ENCODE peak calls at places on chromosomes 4 and X, in seven cellular contexts. K, A, T, B, Z, H and D are unnamed samples.

GRCh38 chrX:103124284-103124683 is 31.3 kb upstream of the NXF3 start:
- DNase-seq in Z (no peak), T (no peak), H (no peak), K (no peak), B (no peak), A (no peak), D (no peak)

GRCh38 chrX:72054776-72055495 is 76.8 kb downstream of the RTL5 start:
- DNase-seq in T (no peak), B (no peak), H (no peak), A (no peak), K (no peak), Z (no peak), D (no peak)

GRCh38 chr4:5751918-5752802 is 41.2 kb downstream of the EVC start:
- DNase-seq in Z (no peak), H (no peak), A (no peak), B (no peak), T (no peak), K (no peak), D (no peak)

GRCh38 chrX:44906041-44906440 is 33.1 kb downstream of the KDM6A start:
- DNase-seq in A (no peak), T (no peak), H (no peak), Z (no peak), B (no peak), K (no peak), D (no peak)

GRCh38 chrX:30889147-30890125 is at the start of gene TAB3:
- DNase-seq in T (peak), A (peak), B (peak), K (peak), Z (peak), H (peak), D (peak)

GRCh38 chr4:8732681-8733243 is 138.9 kb downstream of the HMX1 start:
- DNase-seq in A (no peak), Z (no peak), B (no peak), T (peak), H (no peak), K (no peak), D (no peak)

GRCh38 chr4:110704748-110705439 is 82.0 kb upstream of the PITX2 start:
- DNase-seq in H (no peak), T (no peak), K (peak), B (no peak), Z (no peak), A (no peak), D (no peak)

GRCh38 chrX:111338095-111338698 is 67.9 kb upstream of the CAPN6 start:
- DNase-seq in T (no peak), Z (no peak), K (no peak), B (peak), A (no peak), H (no peak), D (no peak)

GRCh38 chrX:55006827-55007621 is 6.9 kb downstream of the APEX2 start:
- DNase-seq in H (no peak), B (no peak), Z (no peak), K (no peak), A (no peak), T (no peak), D (no peak)

GRCh38 chr4:54746228-54746627 is 88.5 kb downstream of the KIT start:
- DNase-seq in A (no peak), H (no peak), T (no peak), K (peak), Z (no peak), B (no peak), D (no peak)

GRCh38 chr4:121139533-121140222 is 24.4 kb downstream of the TNIP3 start:
- DNase-seq in A (no peak), K (no peak), T (no peak), H (peak), B (no peak), Z (no peak), D (no peak)

GRCh38 chr4:140609548-140610425 is 41.0 kb upstream of the UCP1 start:
- DNase-seq in T (no peak), H (peak), A (peak), Z (no peak), K (peak), B (peak), D (peak)

GRCh38 chr4:77025643-77026321 is 50.0 kb downstream of the CCNI start:
- DNase-seq in A (no peak), T (no peak), K (no peak), H (peak), Z (no peak), B (no peak), D (no peak)

GRCh38 chr4:31548823-31549222 is 828.7 kb downstream of the PCDH7 start:
- DNase-seq in K (no peak), A (no peak), Z (no peak), H (no peak), B (no peak), T (no peak), D (no peak)

GRCh38 chr4:83644677-83645639 is 109.0 kb downstream of the GPAT3 start:
- DNase-seq in T (no peak), H (peak), B (peak), K (peak), A (peak), Z (no peak), D (no peak)

GRCh38 chr4:148452970-148453369 is 10.8 kb upstream of the NR3C2 start:
- DNase-seq in A (no peak), B (no peak), T (no peak), H (no peak), Z (no peak), K (no peak), D (no peak)

GRCh38 chr4:139849219-139849618 is 183.6 kb downstream of the MGST2 start:
- DNase-seq in B (no peak), K (no peak), A (no peak), T (no peak), Z (no peak), H (no peak), D (no peak)

GRCh38 chrX:134315893-134316292 is 78.9 kb downstream of the CCDC160 start:
- DNase-seq in T (no peak), K (no peak), Z (peak), A (no peak), B (no peak), H (no peak), D (no peak)

GRCh38 chrX:11137543-11138139 is 26.5 kb downstream of the HCCS start:
- DNase-seq in H (no peak), Z (no peak), K (peak), T (no peak), B (no peak), A (no peak), D (no peak)

GRCh38 chr4:137422666-137423065 is 109.6 kb downstream of the PCDH18 start:
- DNase-seq in T (no peak), H (no peak), Z (no peak), A (no peak), K (no peak), B (no peak), D (no peak)

GRCh38 chrX:96102997-96103396 is 581.6 kb upstream of the DIAPH2 start:
- DNase-seq in K (no peak), T (no peak), H (no peak), Z (no peak), A (no peak), B (no peak), D (no peak)

DNA sequence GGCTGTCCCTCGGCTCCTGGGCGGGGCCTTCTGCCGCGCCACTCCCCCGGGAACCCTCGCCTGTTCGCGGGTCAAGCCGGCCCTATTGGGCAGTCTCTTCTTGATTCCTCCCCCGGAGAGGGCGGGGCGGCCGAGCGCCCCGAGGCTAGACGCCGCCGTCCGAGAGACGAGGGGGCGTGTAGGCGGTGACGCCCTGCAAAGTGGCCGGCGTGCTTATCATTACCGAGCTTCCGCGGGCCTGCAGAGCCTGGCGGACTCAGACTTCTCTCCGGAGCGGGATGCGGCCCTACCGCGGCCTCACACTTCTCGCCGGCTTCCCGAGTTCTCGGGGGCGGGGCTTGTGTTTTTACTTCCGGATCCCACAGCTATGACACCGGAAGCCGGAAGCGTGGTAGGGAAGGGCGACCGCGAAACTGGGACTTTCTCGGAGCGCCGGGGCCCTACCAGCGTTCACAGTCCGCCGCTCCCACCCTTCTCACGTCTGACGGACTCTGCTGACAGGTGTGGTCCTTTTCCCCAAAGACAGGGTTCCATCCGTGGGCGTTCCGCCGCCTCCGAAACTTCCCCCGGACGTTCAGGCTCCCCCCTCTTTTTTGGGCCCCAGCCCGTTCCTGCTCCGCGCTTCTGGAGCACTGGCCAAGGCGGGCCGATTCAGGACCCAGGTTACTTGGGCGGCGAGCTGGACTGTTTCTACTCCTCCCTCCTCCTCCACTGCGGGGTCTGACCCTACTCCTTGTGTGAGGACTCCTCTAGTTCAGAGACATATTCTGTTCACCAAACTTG is at the start of gene IKBKG:
- DNase-seq in K (peak), Z (peak), H (peak), T (peak), A (peak), B (peak), D (peak)
- TF ChIP-seq POLR2A in K (peak), Z (no peak), H (peak), T (no peak), A (peak), B (peak), D (no peak)

GRCh38 chr4:95289028-95289634 is 259.6 kb downstream of the UNC5C start:
- DNase-seq in K (no peak), T (no peak), B (no peak), A (no peak), H (no peak), Z (no peak), D (no peak)

GRCh38 chr4:95294291-95294690 is 254.5 kb downstream of the UNC5C start:
- DNase-seq in Z (no peak), A (no peak), B (no peak), H (no peak), T (no peak), K (no peak), D (no peak)

GRCh38 chr4:95290702-95291101 is 258.1 kb downstream of the UNC5C start:
- DNase-seq in K (no peak), Z (no peak), T (no peak), H (no peak), A (no peak), B (no peak), D (no peak)

GRCh38 chr4:95296052-95296451 is 252.7 kb downstream of the UNC5C start:
- DNase-seq in T (no peak), A (no peak), H (no peak), Z (no peak), B (no peak), K (no peak), D (no peak)

DNA sequence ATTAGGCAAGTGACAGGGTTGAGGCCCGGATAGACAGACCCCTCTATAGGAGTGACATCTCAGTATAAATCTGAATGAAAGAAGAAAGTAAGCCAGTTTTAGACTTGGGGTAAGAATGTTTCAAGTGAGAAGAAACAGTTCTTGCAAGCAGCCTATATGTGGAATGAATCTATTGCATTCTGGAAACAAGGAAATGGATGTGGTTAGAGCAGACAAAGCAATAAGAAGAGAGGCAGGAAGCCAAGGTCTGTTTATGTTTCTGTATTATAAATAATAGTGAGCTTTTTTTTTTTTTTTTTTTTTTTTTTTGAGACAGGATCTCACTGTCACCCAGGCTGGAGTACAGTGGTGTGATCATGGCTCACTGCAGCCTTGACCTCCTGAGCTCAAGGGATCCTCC is 255.8 kb downstream of the UNC5C start:
- DNase-seq in Z (no peak), B (no peak), T (no peak), K (no peak), A (no peak), H (no peak), D (no peak)
- TF ChIP-seq POLR2A in Z (no peak), B (no peak), T (no peak), K (no peak), A (no peak), H (no peak), D (no peak)

GRCh38 chrX:16825306-16826035 is 39.2 kb downstream of the TXLNG start:
- DNase-seq in B (no peak), A (no peak), T (no peak), H (no peak), K (no peak), Z (no peak), D (no peak)

GRCh38 chrX:16822723-16823122 is 36.5 kb downstream of the TXLNG start:
- DNase-seq in T (no peak), H (no peak), A (no peak), B (no peak), Z (no peak), K (no peak), D (no peak)

GRCh38 chrX:16826207-16826606 is 39.9 kb downstream of the TXLNG start:
- DNase-seq in B (no peak), H (no peak), Z (no peak), A (no peak), K (peak), T (no peak), D (no peak)

GRCh38 chrX:16828126-16828908 is 41.8 kb downstream of the RBBP7 start:
- DNase-seq in Z (no peak), K (no peak), B (peak), H (no peak), A (no peak), T (no peak), D (no peak)

GRCh38 chrX:16827225-16827624 is 41.0 kb downstream of the TXLNG start:
- DNase-seq in B (no peak), A (no peak), K (no peak), T (no peak), H (no peak), Z (no peak), D (no peak)
- TF ChIP-seq POLR2A in B (no peak), A (no peak), K (no peak), T (no peak), H (no peak), Z (no peak), D (no peak)

DNA sequence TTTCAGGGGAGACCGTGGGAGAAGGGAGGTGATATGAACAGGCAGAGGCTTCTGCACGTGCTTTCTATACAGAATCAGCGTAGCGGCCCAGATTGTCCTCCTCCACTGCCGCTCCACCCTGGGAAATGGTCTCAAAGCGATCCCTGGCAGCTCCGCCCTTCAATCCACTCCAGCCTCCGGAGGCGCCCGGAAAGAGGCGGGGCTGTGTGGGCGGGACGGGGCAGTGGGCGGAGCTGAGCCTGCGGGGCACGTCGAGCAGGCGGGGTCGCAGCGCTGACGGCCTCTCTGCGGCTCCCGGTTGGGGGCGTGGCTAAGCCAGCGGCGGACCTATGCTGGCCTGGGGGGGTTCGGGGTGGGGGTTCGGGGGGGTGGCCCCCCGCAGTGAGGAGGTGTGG is 210 bp upstream of the SMIM10L2A start:
- DNase-seq in K (peak), Z (peak), A (peak), T (peak), H (peak), B (peak), D (peak)
- TF ChIP-seq POLR2A in K (peak), Z (no peak), A (no peak), T (no peak), H (no peak), B (peak), D (no peak)

GRCh38 chrX:66017659-66018170 is 22.2 kb downstream of the VSIG4 start:
- DNase-seq in Z (no peak), A (no peak), K (no peak), B (no peak), T (no peak), H (no peak), D (no peak)
- TF ChIP-seq POLR2A in Z (no peak), A (no peak), K (no peak), B (no peak), T (no peak), H (no peak), D (no peak)

DNA sequence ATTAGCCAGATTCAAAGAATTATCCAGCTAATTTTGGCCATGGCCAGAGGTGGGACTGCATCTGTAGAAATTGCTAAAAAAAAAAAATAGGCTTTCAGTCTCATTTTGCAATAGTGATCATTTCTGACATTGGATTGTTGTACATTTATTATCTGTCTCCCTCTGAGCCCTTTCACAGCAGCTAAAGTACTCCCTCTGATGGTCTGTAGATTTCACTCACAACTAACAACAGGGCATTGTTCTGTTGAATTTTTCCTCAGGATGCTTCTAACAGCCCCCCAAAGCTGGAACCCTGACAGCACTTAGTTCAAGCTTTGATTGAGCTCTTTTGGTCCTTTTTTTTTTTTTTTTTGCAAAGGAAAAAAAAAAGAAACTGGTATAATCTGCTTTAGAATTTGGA is 406.6 kb downstream of the SMARCA1 start:
- DNase-seq in T (no peak), B (no peak), K (no peak), A (no peak), H (no peak), Z (no peak), D (no peak)
- TF ChIP-seq POLR2A in T (no peak), B (no peak), K (no peak), A (no peak), H (no peak), Z (no peak), D (no peak)